ENCODE peak calls at places on chromosomes 5 and 9, in nine cellular contexts. One of them, this sample, is unnamed.

GRCh38 chr5:15794117-15794985 is 294.4 kb downstream of the FBXL7 start:
- DNase-seq in AG04450: no peak
- DNase-seq in spleen: no peak
- DNase-seq in OCI-LY7: no peak
- DNase-seq in mammary epithelial cell: no peak
- DNase-seq in lung: no peak
- DNase-seq in right atrium auricular region: no peak
- DNase-seq in PC-3: no peak
- DNase-seq in ovary: no peak
- DNase-seq in this sample: no peak

GRCh38 chr5:106414342-106414741 is 1256.4 kb downstream of the EFNA5 start:
- DNase-seq in AG04450: no peak
- DNase-seq in spleen: no peak
- DNase-seq in OCI-LY7: no peak
- DNase-seq in mammary epithelial cell: no peak
- DNase-seq in lung: no peak
- DNase-seq in right atrium auricular region: no peak
- DNase-seq in PC-3: no peak
- DNase-seq in ovary: no peak
- DNase-seq in this sample: no peak

GRCh38 chr5:143205879-143206193 is 197.7 kb downstream of the NR3C1 start:
- DNase-seq in AG04450: no peak
- DNase-seq in spleen: no peak
- DNase-seq in OCI-LY7: no peak
- DNase-seq in mammary epithelial cell: no peak
- DNase-seq in lung: no peak
- DNase-seq in right atrium auricular region: no peak
- DNase-seq in PC-3: no peak
- DNase-seq in ovary: no peak
- DNase-seq in this sample: no peak

GRCh38 chr9:121288874-121289553 is 21.1 kb downstream of the GSN start:
- DNase-seq in AG04450: peak; percentile 48
- DNase-seq in spleen: peak; percentile 73
- DNase-seq in OCI-LY7: no peak
- DNase-seq in mammary epithelial cell: peak; percentile 77
- DNase-seq in lung: no peak
- DNase-seq in right atrium auricular region: peak; percentile 88
- DNase-seq in PC-3: no peak
- DNase-seq in ovary: peak; percentile 87
- DNase-seq in this sample: peak; percentile 78

GRCh38 chr5:113147088-113147487 is 170.5 kb downstream of the DCP2 start:
- DNase-seq in AG04450: peak; percentile 85
- DNase-seq in spleen: no peak
- DNase-seq in OCI-LY7: no peak
- DNase-seq in mammary epithelial cell: peak; percentile 76
- DNase-seq in lung: no peak
- DNase-seq in right atrium auricular region: no peak
- DNase-seq in PC-3: no peak
- DNase-seq in ovary: no peak
- DNase-seq in this sample: no peak

GRCh38 chr5:142698447-142698846 is 12.6 kb upstream of the FGF1 start:
- DNase-seq in AG04450: no peak
- DNase-seq in spleen: no peak
- DNase-seq in OCI-LY7: no peak
- DNase-seq in mammary epithelial cell: no peak
- DNase-seq in lung: no peak
- DNase-seq in right atrium auricular region: no peak
- DNase-seq in PC-3: no peak
- DNase-seq in ovary: no peak
- DNase-seq in this sample: no peak

GRCh38 chr5:74237746-74238145 is 402.8 kb downstream of the ENC1 start:
- DNase-seq in AG04450: no peak
- DNase-seq in spleen: no peak
- DNase-seq in OCI-LY7: no peak
- DNase-seq in mammary epithelial cell: peak; percentile 54
- DNase-seq in lung: no peak
- DNase-seq in right atrium auricular region: no peak
- DNase-seq in PC-3: no peak
- DNase-seq in ovary: no peak
- DNase-seq in this sample: no peak

GRCh38 chr5:118775790-118776499 is 212.4 kb downstream of the DTWD2 start:
- DNase-seq in AG04450: no peak
- DNase-seq in spleen: no peak
- DNase-seq in OCI-LY7: no peak
- DNase-seq in mammary epithelial cell: no peak
- DNase-seq in lung: no peak
- DNase-seq in right atrium auricular region: no peak
- DNase-seq in PC-3: no peak
- DNase-seq in ovary: no peak
- DNase-seq in this sample: no peak

GRCh38 chr5:126525630-126526245 is 69.3 kb downstream of the ALDH7A1 start:
- DNase-seq in AG04450: no peak
- DNase-seq in spleen: no peak
- DNase-seq in OCI-LY7: no peak
- DNase-seq in mammary epithelial cell: no peak
- DNase-seq in lung: peak; percentile 41
- DNase-seq in right atrium auricular region: peak; percentile 84
- DNase-seq in PC-3: no peak
- DNase-seq in ovary: peak; percentile 81
- DNase-seq in this sample: peak; percentile 62

GRCh38 chr5:136054133-136054996 is 25.6 kb downstream of the TGFBI start:
- DNase-seq in AG04450: peak; percentile 29
- DNase-seq in spleen: peak; percentile 14
- DNase-seq in OCI-LY7: no peak
- DNase-seq in mammary epithelial cell: no peak
- DNase-seq in lung: no peak
- DNase-seq in right atrium auricular region: no peak
- DNase-seq in PC-3: peak; percentile 1
- DNase-seq in ovary: no peak
- DNase-seq in this sample: no peak

GRCh38 chr9:116662633-116663032 is 24.5 kb upstream of the TRIM32 start:
- DNase-seq in AG04450: no peak
- DNase-seq in spleen: no peak
- DNase-seq in OCI-LY7: no peak
- DNase-seq in mammary epithelial cell: no peak
- DNase-seq in lung: no peak
- DNase-seq in right atrium auricular region: no peak
- DNase-seq in PC-3: no peak
- DNase-seq in ovary: no peak
- DNase-seq in this sample: peak; percentile 52

GRCh38 chr5:86507574-86507973 is 110.2 kb upstream of the COX7C start:
- DNase-seq in AG04450: no peak
- DNase-seq in spleen: no peak
- DNase-seq in OCI-LY7: no peak
- DNase-seq in mammary epithelial cell: no peak
- DNase-seq in lung: no peak
- DNase-seq in right atrium auricular region: no peak
- DNase-seq in PC-3: peak; percentile 17
- DNase-seq in ovary: no peak
- DNase-seq in this sample: no peak

GRCh38 chr5:141003026-141003425 is 36.8 kb downstream of the PCDHAC2 start:
- DNase-seq in AG04450: no peak
- DNase-seq in spleen: no peak
- DNase-seq in OCI-LY7: no peak
- DNase-seq in mammary epithelial cell: no peak
- DNase-seq in lung: no peak
- DNase-seq in right atrium auricular region: no peak
- DNase-seq in PC-3: peak; percentile 60
- DNase-seq in ovary: no peak
- DNase-seq in this sample: no peak

GRCh38 chr5:141002667-141002965 is 36.3 kb downstream of the PCDHAC2 start:
- DNase-seq in AG04450: no peak
- DNase-seq in spleen: no peak
- DNase-seq in OCI-LY7: no peak
- DNase-seq in mammary epithelial cell: no peak
- DNase-seq in lung: no peak
- DNase-seq in right atrium auricular region: no peak
- DNase-seq in PC-3: no peak
- DNase-seq in ovary: no peak
- DNase-seq in this sample: no peak

GRCh38 chr5:141001854-141002666 is 35.8 kb downstream of the PCDHAC2 start:
- DNase-seq in AG04450: no peak
- DNase-seq in spleen: no peak
- DNase-seq in OCI-LY7: no peak
- DNase-seq in mammary epithelial cell: peak; percentile 52
- DNase-seq in lung: peak; percentile 36
- DNase-seq in right atrium auricular region: no peak
- DNase-seq in PC-3: peak; percentile 48
- DNase-seq in ovary: peak; percentile 30
- DNase-seq in this sample: peak; percentile 55

GRCh38 chr5:140998921-140999410 is 32.7 kb downstream of the PCDHAC2 start:
- DNase-seq in AG04450: no peak
- DNase-seq in spleen: no peak
- DNase-seq in OCI-LY7: no peak
- DNase-seq in mammary epithelial cell: no peak
- DNase-seq in lung: no peak
- DNase-seq in right atrium auricular region: no peak
- DNase-seq in PC-3: no peak
- DNase-seq in ovary: no peak
- DNase-seq in this sample: no peak

DNA sequence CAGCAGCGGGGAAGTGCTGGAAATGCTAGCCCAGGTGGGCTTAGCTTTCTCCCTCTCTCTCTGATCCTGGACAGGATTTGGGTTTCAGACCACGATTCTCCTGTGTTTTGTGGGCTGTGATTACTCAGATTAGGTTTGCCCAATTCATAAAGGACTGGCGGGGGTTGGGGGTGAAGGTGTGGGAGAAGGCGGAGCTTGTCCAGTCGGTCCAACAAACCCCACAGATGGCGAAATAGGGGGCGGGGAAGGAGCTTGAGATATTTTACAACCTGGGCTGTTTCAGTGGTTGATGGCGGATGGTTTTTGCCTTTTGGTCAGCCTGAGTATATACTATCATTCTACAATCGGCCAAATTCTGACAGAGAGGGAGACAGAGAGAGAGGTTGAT is 35.2 kb downstream of the PCDHAC2 start:
- DNase-seq in AG04450: no peak
- DNase-seq in spleen: no peak
- DNase-seq in OCI-LY7: no peak
- DNase-seq in mammary epithelial cell: peak; percentile 72
- DNase-seq in lung: peak; percentile 86
- DNase-seq in right atrium auricular region: no peak
- DNase-seq in PC-3: peak; percentile 60
- DNase-seq in ovary: no peak
- DNase-seq in this sample: peak; percentile 11
- H3K27ac ChIP-seq in AG04450: no peak overlapping the region
- H3K27ac ChIP-seq in spleen: no peak overlapping the region
- H3K27ac ChIP-seq in OCI-LY7: no peak overlapping the region
- H3K27ac ChIP-seq in mammary epithelial cell: peak overlapping the region; percentile 93
- H3K27ac ChIP-seq in lung: peak overlapping the region; percentile 75
- H3K27ac ChIP-seq in right atrium auricular region: no peak overlapping the region
- H3K27ac ChIP-seq in PC-3: peak overlapping the region; percentile 90
- H3K27ac ChIP-seq in ovary: no peak overlapping the region
- H3K27ac ChIP-seq in this sample: no peak overlapping the region

GRCh38 chr5:100758780-100759179 is 144.3 kb downstream of the ST8SIA4 start:
- DNase-seq in AG04450: no peak
- DNase-seq in spleen: no peak
- DNase-seq in OCI-LY7: no peak
- DNase-seq in mammary epithelial cell: no peak
- DNase-seq in lung: no peak
- DNase-seq in right atrium auricular region: no peak
- DNase-seq in PC-3: peak; percentile 32
- DNase-seq in ovary: no peak
- DNase-seq in this sample: no peak
- H3K27ac ChIP-seq in AG04450: no peak overlapping the region
- H3K27ac ChIP-seq in spleen: no peak overlapping the region
- H3K27ac ChIP-seq in OCI-LY7: no peak overlapping the region
- H3K27ac ChIP-seq in mammary epithelial cell: no peak overlapping the region
- H3K27ac ChIP-seq in lung: no peak overlapping the region
- H3K27ac ChIP-seq in right atrium auricular region: no peak overlapping the region
- H3K27ac ChIP-seq in PC-3: no peak overlapping the region
- H3K27ac ChIP-seq in ovary: no peak overlapping the region
- H3K27ac ChIP-seq in this sample: no peak overlapping the region

DNA sequence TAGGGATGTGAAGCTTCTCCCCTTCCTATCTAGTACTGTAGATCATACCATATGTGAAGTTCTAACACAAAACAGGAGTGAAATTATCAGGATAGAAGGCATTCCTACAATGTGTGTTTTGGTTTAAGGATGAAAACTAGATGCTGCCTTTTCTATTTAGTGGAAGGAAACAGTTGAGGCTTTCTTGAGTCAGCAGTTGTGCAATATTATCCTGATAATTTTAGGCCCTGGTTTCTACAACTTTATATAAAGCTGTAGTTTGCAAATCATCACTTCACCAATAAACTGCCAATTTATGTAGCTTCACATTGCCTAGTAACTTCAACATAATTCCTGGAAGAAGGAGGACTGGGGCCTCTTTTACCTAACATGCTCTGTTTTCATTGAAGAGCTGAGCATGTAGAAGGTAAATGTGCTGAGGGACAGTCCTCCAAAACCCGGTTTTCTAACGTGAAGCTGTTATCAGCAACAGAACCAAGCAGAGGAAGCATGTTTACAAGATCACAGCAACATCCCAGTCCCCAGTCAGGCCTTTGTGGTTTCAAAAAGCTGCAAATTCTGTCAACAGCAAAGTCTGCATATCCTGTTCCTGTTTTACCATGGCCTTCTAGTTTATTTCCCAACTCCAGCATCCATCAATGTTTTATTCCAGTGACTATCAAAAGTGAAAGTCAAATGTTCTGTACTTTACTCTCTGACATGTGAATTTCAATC is 513.4 kb upstream of the MEF2C start:
- DNase-seq in AG04450: no peak
- DNase-seq in spleen: no peak
- DNase-seq in OCI-LY7: no peak
- DNase-seq in mammary epithelial cell: no peak
- DNase-seq in lung: no peak
- DNase-seq in right atrium auricular region: no peak
- DNase-seq in PC-3: no peak
- DNase-seq in ovary: no peak
- DNase-seq in this sample: no peak
- H3K27ac ChIP-seq in AG04450: no peak overlapping the region
- H3K27ac ChIP-seq in spleen: peak overlapping the region; percentile 48
- H3K27ac ChIP-seq in OCI-LY7: no peak overlapping the region
- H3K27ac ChIP-seq in mammary epithelial cell: no peak overlapping the region
- H3K27ac ChIP-seq in lung: peak overlapping the region; percentile 48
- H3K27ac ChIP-seq in right atrium auricular region: peak overlapping the region; percentile 46
- H3K27ac ChIP-seq in PC-3: peak overlapping the region; percentile 45
- H3K27ac ChIP-seq in ovary: no peak overlapping the region
- H3K27ac ChIP-seq in this sample: no peak overlapping the region

DNA sequence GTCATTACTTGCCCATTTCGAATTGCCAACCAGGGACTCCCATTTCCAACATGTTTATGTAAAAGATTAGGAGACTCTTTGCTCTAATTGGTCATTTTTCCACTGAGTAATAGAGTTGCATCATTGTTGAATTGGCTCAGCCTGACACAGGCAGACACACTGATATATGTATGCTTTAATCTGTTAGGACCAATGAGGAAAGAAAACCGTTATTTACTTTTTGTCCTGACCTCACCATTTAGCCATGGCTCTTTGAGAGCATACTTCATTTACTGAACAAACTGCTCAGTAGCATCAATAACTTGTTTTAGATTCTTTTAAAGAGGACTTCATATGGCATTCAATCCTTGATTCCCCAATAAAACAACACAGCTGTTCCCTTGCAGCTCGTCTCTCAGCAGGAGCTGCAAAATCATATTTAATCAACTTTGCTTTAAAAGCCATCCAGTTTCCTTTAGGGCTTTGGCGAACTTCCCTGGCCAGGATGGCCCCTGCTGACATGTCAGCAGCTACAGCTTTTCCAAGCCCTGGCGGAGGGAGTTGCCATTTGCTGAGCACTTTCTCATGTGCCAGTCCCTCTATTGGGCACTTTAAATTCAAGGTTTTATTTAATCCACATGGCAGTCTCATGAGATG is 251.5 kb upstream of the TNC start:
- DNase-seq in AG04450: peak; percentile 80
- DNase-seq in spleen: no peak
- DNase-seq in OCI-LY7: no peak
- DNase-seq in mammary epithelial cell: peak; percentile 37
- DNase-seq in lung: no peak
- DNase-seq in right atrium auricular region: no peak
- DNase-seq in PC-3: no peak
- DNase-seq in ovary: no peak
- DNase-seq in this sample: peak; percentile 74
- H3K27ac ChIP-seq in AG04450: peak overlapping the region; percentile 84
- H3K27ac ChIP-seq in spleen: no peak overlapping the region
- H3K27ac ChIP-seq in OCI-LY7: no peak overlapping the region
- H3K27ac ChIP-seq in mammary epithelial cell: no peak overlapping the region
- H3K27ac ChIP-seq in lung: no peak overlapping the region
- H3K27ac ChIP-seq in right atrium auricular region: no peak overlapping the region
- H3K27ac ChIP-seq in PC-3: no peak overlapping the region
- H3K27ac ChIP-seq in ovary: no peak overlapping the region
- H3K27ac ChIP-seq in this sample: no peak overlapping the region